ENCODE peak calls at places on chromosomes 6 and 20, in eight cellular contexts. C is body of pancreas; K is activated naive CD8-positive, alpha-beta T cell treated with anti-CD3 and anti-CD28 coated beads for 36 hours; Y is NCI-H2029 treated with DMSO at 0.1 percent for 48 hours; W is SK-N-SH; V is Panc1; D is B cell; Z is CD4-positive, CD25-positive, alpha-beta regulatory T cell. B is an unnamed sample.

GRCh38 chr20:61923371-61924166 is 142.1 kb downstream of the TAF4 start:
- DNase-seq in C (no peak), K (no peak), Y (no peak), W (no peak), V (no peak), D (peak; percentile 20), Z (no peak), B (no peak)

GRCh38 chr20:54512694-54513093 is 37.3 kb downstream of the DOK5 start:
- DNase-seq in C (no peak), K (no peak), Y (no peak), W (no peak), V (no peak), D (no peak), Z (no peak), B (no peak)

GRCh38 chr6:9116026-9116425 is 680.7 kb upstream of the SLC35B3 start:
- DNase-seq in C (no peak), K (no peak), Y (no peak), W (no peak), V (no peak), D (no peak), Z (no peak), B (no peak)

GRCh38 chr20:23873370-23874015 is 6.1 kb downstream of the CST5 start:
- DNase-seq in C (no peak), K (no peak), Y (no peak), W (no peak), V (no peak), D (no peak), Z (no peak), B (no peak)

GRCh38 chr6:99458319-99458718 is 33.2 kb upstream of the PNISR start:
- DNase-seq in C (no peak), K (no peak), Y (no peak), W (no peak), V (no peak), D (no peak), Z (no peak), B (peak; percentile 18)

GRCh38 chr20:37358366-37359150 is 12.6 kb downstream of the SRC start:
- DNase-seq in C (no peak), K (no peak), Y (no peak), W (peak; percentile 19), V (no peak), D (no peak), Z (no peak), B (no peak)

GRCh38 chr6:70527071-70527737 is 39.5 kb upstream of the SDHAF4 start:
- DNase-seq in C (no peak), K (no peak), Y (no peak), W (no peak), V (no peak), D (no peak), Z (no peak), B (no peak)

GRCh38 chr20:34060970-34061369 is 51.1 kb downstream of the EIF2S2 start:
- DNase-seq in C (no peak), K (no peak), Y (no peak), W (peak; percentile 63), V (no peak), D (no peak), Z (no peak), B (no peak)

GRCh38 chr20:41371361-41371760 is 4.7 kb upstream of the EMILIN3 start:
- DNase-seq in C (no peak), K (no peak), Y (no peak), W (no peak), V (no peak), D (no peak), Z (no peak), B (no peak)

GRCh38 chr6:169833258-169833794 is 81.9 kb downstream of the ERMARD start:
- DNase-seq in C (no peak), K (no peak), Y (no peak), W (no peak), V (no peak), D (no peak), Z (no peak), B (no peak)

GRCh38 chr6:43793154-43793874 is 23.3 kb downstream of the VEGFA start:
- DNase-seq in C (no peak), K (no peak), Y (no peak), W (no peak), V (no peak), D (no peak), Z (no peak), B (no peak)

GRCh38 chr20:24798930-24799705 is 150.0 kb upstream of the CST7 start:
- DNase-seq in C (no peak), K (no peak), Y (no peak), W (peak; percentile 46), V (no peak), D (no peak), Z (no peak), B (no peak)

GRCh38 chr6:43271103-43271815 is 26.8 kb upstream of the SLC22A7 start:
- DNase-seq in C (no peak), K (no peak), Y (peak; percentile 6), W (no peak), V (no peak), D (peak; percentile 68), Z (no peak), B (no peak)

GRCh38 chr20:62880935-62881661 is 19.5 kb upstream of the TCFL5 start:
- DNase-seq in C (no peak), K (no peak), Y (no peak), W (no peak), V (no peak), D (no peak), Z (no peak), B (no peak)

GRCh38 chr6:125906158-125906998 is 50.2 kb upstream of the HINT3 start:
- DNase-seq in C (peak; percentile 62), K (peak; percentile 40), Y (no peak), W (peak; percentile 29), V (peak; percentile 38), D (no peak), Z (peak; percentile 6), B (no peak)

GRCh38 chr20:58965270-58966064 is 15.6 kb upstream of the NELFCD start:
- DNase-seq in C (no peak), K (no peak), Y (no peak), W (no peak), V (no peak), D (no peak), Z (no peak), B (no peak)

GRCh38 chr20:63889241-63890200 is 5.4 kb upstream of the DNAJC5 start:
- DNase-seq in C (no peak), K (no peak), Y (no peak), W (no peak), V (no peak), D (no peak), Z (no peak), B (no peak)

GRCh38 chr6:37674161-37674560 is 23.5 kb downstream of the MDGA1 start:
- DNase-seq in C (no peak), K (no peak), Y (no peak), W (peak; percentile 59), V (no peak), D (no peak), Z (no peak), B (no peak)

GRCh38 chr6:99349620-99350141 is at the start of gene FAXC:
- DNase-seq in C (peak; percentile 85), K (peak; percentile 15), Y (peak; percentile 46), W (peak; percentile 88), V (no peak), D (no peak), Z (no peak), B (no peak)

GRCh38 chr6:145070791-145071190 is 664.5 kb downstream of the EPM2A start:
- DNase-seq in C (no peak), K (no peak), Y (no peak), W (no peak), V (no peak), D (no peak), Z (no peak), B (no peak)

GRCh38 chr6:36595168-36595818 is 1.1 kb downstream of the SRSF3 start:
- DNase-seq in C (peak; percentile 61), K (no peak), Y (peak; percentile 72), W (peak; percentile 43), V (no peak), D (no peak), Z (no peak), B (no peak)

GRCh38 chr20:40331249-40331648 is 357.8 kb downstream of the MAFB start:
- DNase-seq in C (no peak), K (no peak), Y (no peak), W (no peak), V (no peak), D (no peak), Z (no peak), B (no peak)

GRCh38 chr20:39909447-39909846 is 779.6 kb downstream of the MAFB start:
- DNase-seq in C (no peak), K (no peak), Y (no peak), W (no peak), V (no peak), D (no peak), Z (no peak), B (no peak)

GRCh38 chr20:43767686-43768474 is 41.1 kb upstream of the GTSF1L start:
- DNase-seq in C (no peak), K (no peak), Y (no peak), W (peak; percentile 50), V (no peak), D (no peak), Z (no peak), B (no peak)

GRCh38 chr6:145534986-145535385 is 200.3 kb downstream of the EPM2A start:
- DNase-seq in C (no peak), K (no peak), Y (no peak), W (no peak), V (no peak), D (no peak), Z (no peak), B (no peak)

GRCh38 chr6:124490123-124490522 is 472.1 kb upstream of the RNF217 start:
- DNase-seq in C (no peak), K (no peak), Y (no peak), W (no peak), V (no peak), D (no peak), Z (no peak), B (no peak)

GRCh38 chr6:40308533-40309306 is 278.4 kb downstream of the LRFN2 start:
- DNase-seq in C (peak; percentile 79), K (peak; percentile 39), Y (peak; percentile 36), W (peak; percentile 82), V (peak; percentile 41), D (peak; percentile 59), Z (no peak), B (peak; percentile 87)

GRCh38 chr20:3251806-3252205 is 12.8 kb upstream of the SLC4A11 start:
- DNase-seq in C (no peak), K (no peak), Y (no peak), W (no peak), V (no peak), D (no peak), Z (no peak), B (no peak)

GRCh38 chr6:81735756-81736380 is 16.6 kb downstream of the TENT5A start:
- DNase-seq in C (no peak), K (no peak), Y (no peak), W (no peak), V (no peak), D (no peak), Z (no peak), B (no peak)

GRCh38 chr20:37453836-37454235 is 67.2 kb upstream of the NNAT start:
- DNase-seq in C (no peak), K (no peak), Y (no peak), W (no peak), V (no peak), D (no peak), Z (no peak), B (no peak)

GRCh38 chr6:33171889-33172203 is 20.4 kb downstream of the COL11A2 start:
- DNase-seq in C (no peak), K (no peak), Y (no peak), W (no peak), V (no peak), D (no peak), Z (no peak), B (no peak)

GRCh38 chr6:134331255-134331654 is 13.3 kb upstream of the SGK1 start:
- DNase-seq in C (no peak), K (no peak), Y (no peak), W (no peak), V (no peak), D (no peak), Z (no peak), B (no peak)

GRCh38 chr6:112116215-112116614 is 28.8 kb downstream of the FAM229B start:
- DNase-seq in C (no peak), K (no peak), Y (no peak), W (no peak), V (no peak), D (no peak), Z (no peak), B (no peak)

GRCh38 chr6:118936304-118936703 is 1.3 kb upstream of the MCM9 start:
- DNase-seq in C (no peak), K (no peak), Y (no peak), W (no peak), V (no peak), D (no peak), Z (no peak), B (no peak)